ENCODE peak calls at places on chromosomes 5 and 9, in four cellular contexts. J, S, C and B are unnamed samples.
A peak's percentile ranks its signal among the peaks of the same experiment; 100 is the strongest.

GRCh38 chr5:136080483-136081180 is 51.8 kb downstream of the TGFBI start:
- DNase-seq in J (peak; percentile 85), S (peak; percentile 88), C (peak; percentile 85), B (no peak)

GRCh38 chr9:135329571-135330306 is 149.8 kb upstream of the PPP1R26 start:
- DNase-seq in J (peak; percentile 67), S (no peak), C (no peak), B (no peak)

GRCh38 chr5:4295663-4296339 is 700.2 kb downstream of the IRX1 start:
- DNase-seq in J (peak; percentile 86), S (peak; percentile 51), C (no peak), B (no peak)

GRCh38 chr9:93673844-93674334 is 97.5 kb downstream of the PHF2 start:
- DNase-seq in J (no peak), S (no peak), C (no peak), B (no peak)

GRCh38 chr5:80037366-80037765 is 2.2 kb downstream of the THBS4 start:
- DNase-seq in J (no peak), S (no peak), C (no peak), B (no peak)

GRCh38 chr9:91758491-91758981 is 191.5 kb downstream of the ROR2 start:
- DNase-seq in J (peak; percentile 80), S (peak; percentile 71), C (peak; percentile 57), B (peak; percentile 40)

GRCh38 chr9:77945798-77946197 is 85.8 kb downstream of the GNAQ start:
- DNase-seq in J (no peak), S (no peak), C (no peak), B (no peak)

GRCh38 chr9:19533373-19533772 is 124.6 kb downstream of the ACER2 start:
- DNase-seq in J (no peak), S (no peak), C (no peak), B (no peak)

GRCh38 chr9:113544001-113544340 is 80.4 kb downstream of the RGS3 start:
- DNase-seq in J (no peak), S (no peak), C (no peak), B (no peak)

GRCh38 chr5:32794086-32794485 is 83.0 kb downstream of the NPR3 start:
- DNase-seq in J (peak; percentile 5), S (no peak), C (no peak), B (no peak)

GRCh38 chr9:21591221-21592062 is 109.3 kb upstream of the IFNE start:
- DNase-seq in J (peak; percentile 18), S (peak; percentile 85), C (no peak), B (no peak)

GRCh38 chr9:21592063-21592338 is 109.9 kb upstream of the IFNE start:
- DNase-seq in J (no peak), S (no peak), C (no peak), B (no peak)

GRCh38 chr9:21589344-21590056 is 107.4 kb upstream of the IFNE start:
- DNase-seq in J (no peak), S (no peak), C (no peak), B (no peak)

GRCh38 chr9:21585756-21586752 is 103.9 kb upstream of the IFNE start:
- DNase-seq in J (no peak), S (no peak), C (no peak), B (no peak)

GRCh38 chr9:21590058-21590996 is 108.2 kb upstream of the IFNE start:
- DNase-seq in J (no peak), S (no peak), C (no peak), B (no peak)
- TF ChIP-seq EZH2phosphoT487 in J (no peak), S (no peak), C (no peak), B (no peak)

GRCh38 chr5:93117753-93118531 is 463.1 kb downstream of the NR2F1-AS1 start:
- DNase-seq in J (no peak), S (no peak), C (no peak), B (no peak)

GRCh38 chr5:93123127-93123526 is 457.9 kb downstream of the NR2F1-AS1 start:
- DNase-seq in J (no peak), S (no peak), C (no peak), B (no peak)

GRCh38 chr5:93120771-93121170 is 460.2 kb downstream of the NR2F1-AS1 start:
- DNase-seq in J (no peak), S (no peak), C (no peak), B (no peak)

DNA sequence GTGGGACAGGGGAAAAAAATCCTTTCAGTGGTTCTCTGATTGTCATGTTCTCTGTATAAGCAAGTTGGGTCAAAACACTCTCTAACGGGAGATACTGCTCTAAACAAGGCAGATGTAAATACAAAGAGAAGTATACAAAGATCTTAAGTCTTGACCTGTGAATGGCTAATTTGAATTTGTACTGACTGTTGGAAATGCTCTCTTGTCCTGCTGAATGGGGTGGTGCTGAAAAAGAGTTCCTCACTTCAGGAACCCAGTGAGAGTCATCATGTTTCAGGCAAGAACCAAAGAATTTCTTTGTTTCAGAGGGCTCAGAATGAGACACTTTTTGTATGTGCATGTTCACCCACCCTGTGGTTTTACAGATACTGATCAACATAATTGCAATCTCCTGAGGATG is 461.0 kb downstream of the NR2F1-AS1 start:
- DNase-seq in J (peak; percentile 17), S (no peak), C (no peak), B (no peak)
- TF ChIP-seq EZH2phosphoT487 in J (no peak), S (no peak), C (no peak), B (no peak)

GRCh38 chr5:96279796-96280542 is 153.1 kb downstream of the PCSK1 start:
- DNase-seq in J (no peak), S (no peak), C (no peak), B (no peak)
- TF ChIP-seq EZH2phosphoT487 in J (no peak), S (no peak), C (no peak), B (no peak)

DNA sequence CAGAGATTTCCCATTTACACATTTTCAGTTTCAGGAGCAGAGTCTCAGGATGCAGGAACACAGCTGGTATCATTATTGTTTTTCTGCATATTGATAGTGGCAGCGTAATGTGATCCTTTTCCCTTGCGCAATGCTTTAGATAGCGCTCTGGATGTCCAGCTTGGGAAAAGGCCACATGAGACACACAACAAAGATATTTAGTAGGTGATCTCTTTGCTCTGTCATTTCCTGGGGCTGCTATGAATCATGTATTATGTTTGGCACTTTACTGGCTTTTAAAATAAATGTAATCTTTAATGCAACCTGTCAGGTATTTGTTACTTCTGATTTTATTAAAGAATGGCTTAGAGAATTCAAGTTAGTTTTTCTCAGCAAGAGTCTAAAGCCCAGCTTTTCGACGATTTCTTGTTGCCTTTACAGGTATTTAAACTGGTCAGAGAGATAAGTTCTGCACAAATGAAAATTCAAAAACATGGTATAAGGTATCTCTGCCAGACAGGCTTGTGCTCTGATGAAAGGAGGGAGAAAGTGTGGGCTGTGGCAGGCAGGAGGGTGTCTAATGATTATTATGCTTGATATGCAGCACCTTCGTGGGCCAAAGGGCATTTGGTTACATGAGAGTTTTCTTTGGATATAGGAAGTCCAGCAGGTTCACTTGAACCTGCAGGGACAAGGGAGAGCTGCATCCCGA is 42.3 kb downstream of the PTTG1 start:
- DNase-seq in J (no peak), S (no peak), C (no peak), B (no peak)
- TF ChIP-seq EZH2phosphoT487 in J (no peak), S (no peak), C (no peak), B (no peak)

DNA sequence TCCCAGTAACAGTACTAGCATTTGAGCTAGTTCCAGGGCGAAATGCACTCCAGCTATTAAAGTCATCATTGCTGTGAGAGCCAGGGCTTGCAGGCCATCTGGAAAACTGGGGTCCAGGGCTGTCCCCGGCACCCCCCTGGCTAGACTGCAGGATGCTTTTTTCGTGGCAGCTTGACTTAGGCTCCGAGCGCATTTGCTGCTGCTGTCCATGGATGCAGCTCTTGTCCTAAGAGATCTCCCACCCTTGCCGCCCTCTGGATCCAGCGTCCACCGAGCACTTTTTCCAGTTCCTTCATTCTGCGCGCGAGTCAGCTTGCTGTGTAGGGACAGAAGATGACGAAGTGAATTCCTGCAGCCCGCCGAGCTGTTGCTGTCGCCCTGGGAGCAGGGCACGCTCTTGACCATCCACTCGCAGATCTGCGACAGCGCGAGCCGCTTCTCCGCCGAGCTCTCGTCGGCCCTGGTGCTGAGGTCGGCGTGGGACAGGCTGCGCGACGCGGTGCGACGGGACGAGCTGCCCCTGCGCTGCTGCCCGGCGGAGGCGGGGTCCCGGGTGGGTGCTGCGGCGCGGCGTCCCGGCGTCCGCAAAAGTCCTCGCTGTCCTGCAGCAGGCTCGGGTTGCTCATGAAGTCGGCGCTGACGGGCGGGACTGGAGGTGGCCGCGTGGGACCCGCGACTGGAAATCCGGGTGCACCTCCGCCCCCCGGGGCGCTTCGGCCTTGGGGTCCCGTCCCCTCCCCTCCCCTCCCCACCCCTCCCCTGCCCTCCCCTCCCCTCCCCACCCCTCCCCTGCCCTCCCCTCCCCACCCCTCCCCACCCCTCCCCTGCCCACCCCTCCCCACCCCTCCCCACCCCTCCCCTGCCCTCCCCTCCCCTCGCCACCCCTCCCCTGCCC is 30.6 kb downstream of the OR2V1 start:
- DNase-seq in J (peak; percentile 60), S (no peak), C (no peak), B (no peak)
- TF ChIP-seq EZH2phosphoT487 in J (no peak), S (no peak), C (no peak), B (no peak)

DNA sequence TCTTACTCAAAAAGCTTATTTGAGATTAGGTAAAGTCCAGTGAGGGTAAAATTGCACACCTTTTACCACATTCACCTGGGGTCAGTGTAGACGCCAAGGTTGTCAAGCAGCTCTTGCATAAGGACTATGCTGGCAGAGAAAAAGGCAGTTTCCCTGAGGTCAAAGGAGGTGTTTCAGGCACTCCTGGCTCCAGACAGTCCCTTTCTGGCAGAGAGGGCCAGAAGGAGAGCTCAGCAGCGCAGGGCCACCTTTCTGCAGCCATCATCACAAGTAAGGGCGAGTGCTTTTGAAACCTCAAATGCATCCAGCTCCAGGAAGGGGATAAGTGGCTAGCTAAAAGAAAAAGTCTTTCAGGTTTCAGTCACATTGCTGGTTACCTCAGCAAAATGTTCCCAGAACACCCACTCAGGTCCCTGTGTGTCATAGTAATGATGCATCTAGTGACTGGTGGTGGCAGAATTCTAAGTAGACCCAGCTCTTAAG is 16.7 kb upstream of the IL13 start:
- DNase-seq in J (no peak), S (no peak), C (peak; percentile 39), B (no peak)
- TF ChIP-seq EZH2phosphoT487 in J (no peak), S (no peak), C (no peak), B (no peak)

GRCh38 chr9:34664281-34665108 is 2.0 kb upstream of the CCL27 start:
- DNase-seq in J (peak; percentile 86), S (peak; percentile 87), C (peak; percentile 84), B (peak; percentile 77)
- TF ChIP-seq EZH2phosphoT487 in J (no peak), S (no peak), C (no peak), B (no peak)

GRCh38 chr5:159061186-159061796 is 38.4 kb downstream of the EBF1 start:
- DNase-seq in J (peak; percentile 67), S (no peak), C (no peak), B (no peak)
- TF ChIP-seq EZH2phosphoT487 in J (no peak), S (no peak), C (no peak), B (no peak)